ENCODE peak calls at places on chromosomes 7 and 10, in ten cellular contexts. Z is neuronal stem cell, B is islet precursor cell, H is ureter, G is glutamatergic neuron, I is astrocyte of the spinal cord, A is NCI-H1105, S is HEK293T, V is WTC11, U is lung. F is an unnamed sample.

GRCh38 chr7:157989611-157990010 is 598.0 kb downstream of the PTPRN2 start:
- DNase-seq in Z (no peak), B (no peak), H (no peak), G (no peak), I (no peak), A (no peak), S (no peak), V (no peak), U (no peak), F (no peak)

GRCh38 chr7:41383596-41383995 is 319.3 kb downstream of the INHBA start:
- DNase-seq in Z (no peak), B (peak; percentile 91), H (no peak), G (no peak), I (no peak), A (no peak), S (no peak), V (no peak), U (no peak), F (no peak)

GRCh38 chr10:46254467-46254866 is 32.3 kb upstream of the ANTXRL start:
- DNase-seq in Z (no peak), B (no peak), H (no peak), G (no peak), I (no peak), A (no peak), S (no peak), V (no peak), U (no peak), F (no peak)

GRCh38 chr7:137245186-137245585 is 98.3 kb downstream of the PTN start:
- DNase-seq in Z (no peak), B (no peak), H (no peak), G (no peak), I (no peak), A (no peak), S (no peak), V (no peak), U (no peak), F (no peak)

GRCh38 chr7:42494199-42494710 is 257.2 kb upstream of the GLI3 start:
- DNase-seq in Z (no peak), B (no peak), H (no peak), G (no peak), I (no peak), A (no peak), S (no peak), V (no peak), U (no peak), F (no peak)

GRCh38 chr10:51228714-51229100 is 154.4 kb downstream of the PRKG1 start:
- DNase-seq in Z (no peak), B (no peak), H (no peak), G (no peak), I (no peak), A (no peak), S (no peak), V (no peak), U (no peak), F (no peak)

GRCh38 chr7:104767826-104768536 is 246.0 kb upstream of the KMT2E start:
- DNase-seq in Z (no peak), B (no peak), H (no peak), G (no peak), I (no peak), A (no peak), S (no peak), V (no peak), U (no peak), F (no peak)

GRCh38 chr10:117004627-117005453 is at the start of gene SHTN1:
- DNase-seq in Z (peak; percentile 41), B (peak; percentile 91), H (peak; percentile 67), G (peak; percentile 64), I (peak; percentile 54), A (peak; percentile 71), S (peak; percentile 78), V (peak; percentile 65), U (peak; percentile 88), F (no peak)

GRCh38 chr7:47681241-47681810 is 99.4 kb upstream of the TNS3 start:
- DNase-seq in Z (no peak), B (no peak), H (no peak), G (no peak), I (no peak), A (no peak), S (no peak), V (no peak), U (no peak), F (no peak)

GRCh38 chr10:88473989-88474883 is 108.9 kb downstream of the RNLS start:
- DNase-seq in Z (no peak), B (no peak), H (no peak), G (no peak), I (no peak), A (peak; percentile 76), S (no peak), V (no peak), U (peak; percentile 73), F (no peak)

GRCh38 chr10:130108934-130109604 is 1.6 kb downstream of the C10orf143 start:
- DNase-seq in Z (no peak), B (no peak), H (no peak), G (no peak), I (no peak), A (no peak), S (no peak), V (no peak), U (no peak), F (no peak)

GRCh38 chr10:132699411-132700167 is 86.4 kb downstream of the NKX6-2 start:
- DNase-seq in Z (no peak), B (peak; percentile 29), H (no peak), G (no peak), I (no peak), A (no peak), S (no peak), V (no peak), U (no peak), F (no peak)

GRCh38 chr7:28155964-28156363 is 24.6 kb downstream of the JAZF1 start:
- DNase-seq in Z (no peak), B (no peak), H (no peak), G (no peak), I (peak; percentile 39), A (no peak), S (no peak), V (no peak), U (no peak), F (no peak)

GRCh38 chr10:63161592-63161991 is 28.5 kb downstream of the NRBF2 start:
- DNase-seq in Z (no peak), B (no peak), H (no peak), G (no peak), I (no peak), A (no peak), S (no peak), V (no peak), U (no peak), F (no peak)

GRCh38 chr10:44863344-44864041 is 47.6 kb upstream of the TMEM72 start:
- DNase-seq in Z (no peak), B (peak; percentile 69), H (no peak), G (no peak), I (no peak), A (no peak), S (no peak), V (peak; percentile 43), U (no peak), F (no peak)

GRCh38 chr7:129401968-129402860 is 32.0 kb upstream of the STRIP2 start:
- DNase-seq in Z (no peak), B (no peak), H (no peak), G (no peak), I (no peak), A (no peak), S (no peak), V (no peak), U (no peak), F (no peak)

GRCh38 chr7:30594055-30594539 is 581 bp upstream of the GARS1 start:
- DNase-seq in Z (no peak), B (no peak), H (peak; percentile 46), G (peak; percentile 32), I (no peak), A (peak; percentile 40), S (peak; percentile 37), V (peak; percentile 53), U (peak; percentile 33), F (no peak)

GRCh38 chr7:117863618-117864017 is 9.6 kb downstream of the CTTNBP2 start:
- DNase-seq in Z (no peak), B (no peak), H (no peak), G (no peak), I (no peak), A (no peak), S (no peak), V (no peak), U (no peak), F (no peak)

GRCh38 chr7:15330943-15331342 is 230.9 kb downstream of the AGMO start:
- DNase-seq in Z (peak; percentile 38), B (no peak), H (no peak), G (no peak), I (no peak), A (no peak), S (no peak), V (no peak), U (no peak), F (no peak)

GRCh38 chr7:131222171-131222570 is 105.5 kb upstream of the MKLN1 start:
- DNase-seq in Z (no peak), B (no peak), H (no peak), G (no peak), I (no peak), A (no peak), S (no peak), V (no peak), U (no peak), F (no peak)

GRCh38 chr7:24665564-24666294 is 91.5 kb downstream of the GSDME start:
- DNase-seq in Z (peak; percentile 30), B (no peak), H (no peak), G (peak; percentile 18), I (peak; percentile 59), A (peak; percentile 30), S (peak; percentile 42), V (peak; percentile 23), U (no peak), F (no peak)

GRCh38 chr7:35389636-35390035 is 135.7 kb upstream of the TBX20 start:
- DNase-seq in Z (no peak), B (no peak), H (peak; percentile 24), G (no peak), I (no peak), A (no peak), S (no peak), V (no peak), U (no peak), F (no peak)

GRCh38 chr7:5396999-5397656 is 26.5 kb downstream of the TNRC18 start:
- DNase-seq in Z (no peak), B (no peak), H (peak; percentile 92), G (no peak), I (peak; percentile 30), A (no peak), S (no peak), V (no peak), U (peak; percentile 93), F (peak; percentile 91)

GRCh38 chr10:46992794-46993552 is 81.7 kb downstream of the PTPN20 start:
- DNase-seq in Z (no peak), B (no peak), H (no peak), G (no peak), I (peak; percentile 47), A (no peak), S (peak; percentile 47), V (no peak), U (no peak), F (no peak)

GRCh38 chr10:79404231-79404609 is 41.2 kb downstream of the ZCCHC24 start:
- DNase-seq in Z (no peak), B (peak; percentile 91), H (peak; percentile 82), G (peak; percentile 18), I (peak; percentile 81), A (no peak), S (no peak), V (peak; percentile 40), U (peak; percentile 61), F (no peak)

GRCh38 chr7:75616421-75617167 is 122.1 kb downstream of the HIP1 start:
- DNase-seq in Z (no peak), B (no peak), H (no peak), G (no peak), I (no peak), A (no peak), S (no peak), V (no peak), U (no peak), F (no peak)

GRCh38 chr7:134552105-134552504 is 3.2 kb downstream of the AKR1B15 start:
- DNase-seq in Z (no peak), B (peak; percentile 62), H (no peak), G (no peak), I (no peak), A (no peak), S (peak; percentile 51), V (peak; percentile 40), U (no peak), F (no peak)

GRCh38 chr7:293681-294439 is 3.9 kb downstream of the FOXL3 start:
- DNase-seq in Z (no peak), B (no peak), H (no peak), G (no peak), I (no peak), A (no peak), S (no peak), V (no peak), U (no peak), F (no peak)

F was measured in SIG-M5.